ENCODE peak calls at places on chromosomes 3 and 15, in four cellular contexts. N, D, U and G are unnamed samples.

GRCh38 chr3:99578339-99578970 is 59.9 kb upstream of the COL8A1 start:
- DNase-seq in N (no peak), D (no peak), U (no peak), G (no peak)

GRCh38 chr3:27638604-27639003 is 83.5 kb downstream of the EOMES start:
- DNase-seq in N (no peak), D (no peak), U (no peak), G (no peak)

GRCh38 chr3:45604066-45604465 is 9.5 kb downstream of the LIMD1 start:
- DNase-seq in N (no peak), D (no peak), U (no peak), G (no peak)

GRCh38 chr3:195777975-195778374 is 33.8 kb downstream of the MUC4 start:
- DNase-seq in N (no peak), D (no peak), U (no peak), G (no peak)

GRCh38 chr3:168952551-168952950 is 711.0 kb downstream of the MECOM start:
- DNase-seq in N (no peak), D (no peak), U (peak; percentile 5), G (peak; percentile 36)

GRCh38 chr3:135329479-135329878 is 534.4 kb downstream of the EPHB1 start:
- DNase-seq in N (no peak), D (no peak), U (no peak), G (no peak)

GRCh38 chr3:101518421-101518871 is 5.4 kb upstream of the SENP7 start:
- DNase-seq in N (peak; percentile 24), D (no peak), U (peak; percentile 33), G (peak; percentile 59)

GRCh38 chr15:73950479-73951043 is 24.3 kb downstream of the LOXL1 start:
- DNase-seq in N (no peak), D (no peak), U (no peak), G (no peak)

GRCh38 chr15:96336643-96337353 is 6.3 kb downstream of the NR2F2 start:
- DNase-seq in N (no peak), D (peak; percentile 43), U (no peak), G (peak; percentile 55)

GRCh38 chr3:112767177-112767576 is 79.5 kb downstream of the CD200R1L start:
- DNase-seq in N (no peak), D (no peak), U (no peak), G (no peak)

GRCh38 chr3:72280876-72281275 is 495.9 kb upstream of the PROK2 start:
- DNase-seq in N (no peak), D (no peak), U (no peak), G (no peak)

GRCh38 chr15:77998592-77998991 is 78.9 kb downstream of the TBC1D2B start:
- DNase-seq in N (no peak), D (no peak), U (no peak), G (no peak)

GRCh38 chr3:158456114-158456513 is 114.9 kb upstream of the MLF1 start:
- DNase-seq in N (no peak), D (no peak), U (no peak), G (no peak)

GRCh38 chr3:111069974-111070751 is 1.5 kb upstream of the NECTIN3 start:
- DNase-seq in N (no peak), D (peak; percentile 52), U (peak; percentile 1), G (no peak)

GRCh38 chr3:194935061-194935460 is 249.4 kb downstream of the FAM43A start:
- DNase-seq in N (no peak), D (peak; percentile 17), U (no peak), G (no peak)

GRCh38 chr15:49979705-49980382 is 139.2 kb downstream of the ATP8B4 start:
- DNase-seq in N (no peak), D (no peak), U (no peak), G (no peak)

GRCh38 chr3:155741598-155741997 is 3.3 kb downstream of the PLCH1 start:
- DNase-seq in N (no peak), D (no peak), U (no peak), G (no peak)

GRCh38 chr15:42494998-42495360 is 455 bp upstream of the SNAP23 start:
- DNase-seq in N (peak; percentile 35), D (peak; percentile 93), U (peak; percentile 57), G (peak; percentile 62)

GRCh38 chr3:122930371-122930997 is 97.1 kb downstream of the SEMA5B start:
- DNase-seq in N (no peak), D (no peak), U (no peak), G (no peak)

GRCh38 chr3:128073185-128073725 is 21.0 kb downstream of the SEC61A1 start:
- DNase-seq in N (no peak), D (peak; percentile 16), U (no peak), G (no peak)

GRCh38 chr3:132641837-132642538 is 17.6 kb downstream of the ACAD11 start:
- DNase-seq in N (no peak), D (no peak), U (peak; percentile 69), G (peak; percentile 58)

GRCh38 chr15:43414196-43414595 is 43.3 kb downstream of the TUBGCP4 start:
- DNase-seq in N (no peak), D (no peak), U (no peak), G (no peak)

GRCh38 chr3:41956574-41956973 is 5.3 kb downstream of the ULK4 start:
- DNase-seq in N (no peak), D (no peak), U (no peak), G (no peak)

GRCh38 chr3:48398701-48399386 is 26.8 kb downstream of the FBXW12 start:
- DNase-seq in N (no peak), D (no peak), U (no peak), G (no peak)

GRCh38 chr15:32641517-32642059 is at the start of gene SCG5:
- DNase-seq in N (no peak), D (peak; percentile 53), U (no peak), G (no peak)

GRCh38 chr3:118587037-118587741 is 447.5 kb downstream of the IGSF11 start:
- DNase-seq in N (no peak), D (no peak), U (no peak), G (peak; percentile 49)

GRCh38 chr3:57157666-57158065 is 7.5 kb downstream of the IL17RD start:
- DNase-seq in N (no peak), D (no peak), U (no peak), G (no peak)

GRCh38 chr3:30286007-30286669 is 320.3 kb upstream of the TGFBR2 start:
- DNase-seq in N (no peak), D (peak; percentile 66), U (peak; percentile 70), G (peak; percentile 97)

GRCh38 chr15:60392601-60392985 is 5.2 kb downstream of the ANXA2 start:
- DNase-seq in N (no peak), D (no peak), U (peak; percentile 70), G (peak; percentile 79)

GRCh38 chr3:156685752-156686151 is 11.4 kb downstream of the TIPARP start:
- DNase-seq in N (no peak), D (no peak), U (no peak), G (no peak)

GRCh38 chr3:15647629-15648167 is 46.2 kb downstream of the BTD start:
- DNase-seq in N (peak; percentile 40), D (peak; percentile 32), U (no peak), G (peak; percentile 81)

GRCh38 chr3:150411106-150411460 is 3.0 kb downstream of the TSC22D2 start:
- DNase-seq in N (no peak), D (no peak), U (no peak), G (no peak)

GRCh38 chr3:171001957-171002694 is 24.4 kb downstream of the SLC2A2 start:
- DNase-seq in N (no peak), D (peak; percentile 46), U (no peak), G (no peak)

GRCh38 chr3:53740946-53741345 is 105.3 kb downstream of the CHDH start:
- DNase-seq in N (no peak), D (no peak), U (no peak), G (no peak)

GRCh38 chr3:14461006-14461747 is 58.8 kb downstream of the SLC6A6 start:
- DNase-seq in N (no peak), D (no peak), U (no peak), G (no peak)

GRCh38 chr3:14463330-14464216 is 61.2 kb downstream of the SLC6A6 start:
- DNase-seq in N (no peak), D (no peak), U (no peak), G (no peak)

GRCh38 chr3:14462738-14463137 is 60.3 kb downstream of the SLC6A6 start:
- DNase-seq in N (no peak), D (no peak), U (peak; percentile 25), G (no peak)

GRCh38 chr3:14460342-14461005 is 58.1 kb downstream of the SLC6A6 start:
- DNase-seq in N (no peak), D (peak; percentile 43), U (no peak), G (peak; percentile 74)

DNA sequence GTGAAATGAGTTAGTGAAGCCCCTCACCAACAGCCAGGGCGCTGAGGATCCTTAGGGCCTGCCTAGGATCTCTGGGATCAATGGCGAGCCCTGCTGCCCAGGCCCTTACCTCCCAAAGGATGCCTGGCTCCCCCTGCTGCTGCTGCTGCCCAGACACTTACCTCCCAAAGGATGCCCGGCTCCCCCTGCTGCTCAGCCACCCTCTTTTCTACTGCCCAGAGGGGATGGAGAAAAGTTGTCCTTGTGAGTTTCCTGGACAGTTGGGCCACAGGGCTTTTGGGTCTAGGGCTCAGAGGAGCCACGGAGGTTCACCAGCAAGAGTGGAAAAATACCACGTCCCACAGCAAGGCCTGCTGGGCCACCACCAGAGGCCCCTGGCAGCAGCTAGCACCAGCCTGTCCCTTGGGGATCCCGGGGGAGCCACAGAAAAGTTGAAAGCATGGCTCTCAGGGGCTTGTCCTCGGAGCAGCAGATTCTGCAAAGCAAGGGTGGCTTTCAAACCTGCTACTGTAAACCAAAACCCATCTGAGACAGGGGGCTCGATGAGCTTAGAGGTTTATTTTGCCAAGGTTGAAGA is 59.4 kb downstream of the SLC6A6 start:
- DNase-seq in N (peak; percentile 22), D (peak; percentile 56), U (peak; percentile 56), G (peak; percentile 61)
- TF ChIP-seq CTCF in N (no peak), D (peak; percentile 47), U (peak; percentile 48), G (peak; percentile 89)

DNA sequence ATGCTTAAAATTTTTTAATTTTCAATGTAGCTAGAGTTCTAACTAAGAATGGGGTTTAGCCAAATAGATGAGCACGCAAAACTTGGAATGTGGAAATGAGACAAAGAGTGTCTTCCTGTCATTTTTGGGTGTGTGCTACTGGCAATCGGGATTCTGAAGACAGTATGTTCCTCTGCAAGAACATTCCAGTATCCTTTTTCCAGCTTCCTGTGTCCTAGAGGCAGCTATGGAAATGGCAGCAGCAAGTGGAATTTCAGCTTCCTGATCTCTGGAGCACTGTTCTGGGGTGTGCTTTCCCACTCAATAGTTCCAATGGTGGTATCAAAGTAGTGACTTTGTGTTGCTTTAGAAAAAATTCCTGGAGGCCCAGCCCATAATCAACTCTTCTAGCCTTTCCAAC is 642.9 kb upstream of the KCNMB2 start:
- DNase-seq in N (no peak), D (no peak), U (no peak), G (peak; percentile 12)
- TF ChIP-seq CTCF in N (no peak), D (no peak), U (no peak), G (no peak)

GRCh38 chr15:29377141-29377540 is 107.5 kb upstream of the NSMCE3 start:
- DNase-seq in N (no peak), D (no peak), U (no peak), G (no peak)

GRCh38 chr15:29379647-29380046 is 110.0 kb upstream of the NSMCE3 start:
- DNase-seq in N (no peak), D (no peak), U (no peak), G (no peak)

GRCh38 chr15:29383367-29383766 is 113.7 kb upstream of the NSMCE3 start:
- DNase-seq in N (no peak), D (no peak), U (no peak), G (no peak)

GRCh38 chr15:29382862-29383261 is 113.2 kb upstream of the NSMCE3 start:
- DNase-seq in N (no peak), D (no peak), U (no peak), G (no peak)
- TF ChIP-seq CTCF in N (no peak), D (no peak), U (no peak), G (no peak)

DNA sequence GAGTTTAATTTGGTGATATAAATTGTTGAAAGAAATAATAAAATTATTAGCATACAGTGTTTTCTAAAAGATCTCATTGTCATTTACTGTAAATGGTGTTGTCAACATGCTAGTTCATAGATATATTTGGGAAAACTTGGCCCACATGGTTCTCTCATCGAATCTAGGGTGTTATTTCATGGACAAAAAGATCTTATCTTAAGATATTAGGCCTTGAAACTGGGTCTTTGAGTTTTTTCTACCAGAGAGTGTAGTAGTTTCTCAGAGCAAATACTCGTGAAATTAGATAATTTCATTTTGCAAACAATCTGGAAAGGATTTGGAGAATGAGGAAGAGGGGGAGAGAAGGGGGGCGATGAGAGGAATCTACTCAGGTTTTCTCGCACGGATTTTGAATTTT is 107.9 kb downstream of the MEIS2 start:
- DNase-seq in N (no peak), D (no peak), U (no peak), G (no peak)
- TF ChIP-seq CTCF in N (no peak), D (no peak), U (no peak), G (no peak)